ENCODE peak calls at places on chromosomes 7 and 10, in four cellular contexts. D, N, Q and P are unnamed samples.
A peak's percentile ranks its signal among the peaks of the same experiment; 100 is the strongest.

GRCh38 chr7:35474100-35474499 is 220.2 kb upstream of the TBX20 start:
- DNase-seq in Q (no peak), D (no peak), N (no peak), P (no peak)

GRCh38 chr10:24292304-24293291 is 83.7 kb downstream of the KIAA1217 start:
- DNase-seq in N (no peak), Q (peak; percentile 20), D (no peak), P (no peak)

GRCh38 chr7:77415822-77416620 is at the start of gene GSAP:
- DNase-seq in D (peak; percentile 94), N (no peak), Q (peak; percentile 23), P (no peak)

GRCh38 chr7:114414151-114415053 is at the start of gene FOXP2:
- DNase-seq in N (peak; percentile 3), Q (no peak), D (no peak), P (no peak)

GRCh38 chr10:80443531-80443974 is 10.6 kb upstream of the TSPAN14 start:
- DNase-seq in Q (peak; percentile 67), D (peak; percentile 75), N (peak; percentile 41), P (no peak)

GRCh38 chr7:27946351-27946750 is 206.4 kb downstream of the TAX1BP1 start:
- DNase-seq in N (no peak), Q (no peak), D (no peak), P (no peak)

GRCh38 chr7:22442887-22443369 is 57.1 kb downstream of the STEAP1B start:
- DNase-seq in D (no peak), Q (no peak), N (no peak), P (no peak)

GRCh38 chr10:103553743-103554487 is 60.4 kb downstream of the NEURL1 start:
- DNase-seq in N (no peak), D (no peak), Q (no peak), P (no peak)

GRCh38 chr7:3927446-3928110 is 626.5 kb downstream of the SDK1 start:
- DNase-seq in N (no peak), Q (no peak), D (no peak), P (no peak)

GRCh38 chr7:125136755-125137547 is 207.3 kb upstream of the POT1 start:
- DNase-seq in Q (no peak), N (no peak), D (no peak), P (peak; percentile 12)

GRCh38 chr7:116225860-116226259 is 15.5 kb downstream of the TES start:
- DNase-seq in Q (no peak), D (no peak), N (no peak), P (no peak)

GRCh38 chr7:116229359-116229758 is 19.0 kb downstream of the TES start:
- DNase-seq in D (no peak), Q (no peak), N (no peak), P (no peak)

GRCh38 chr7:116228241-116228640 is 17.9 kb downstream of the TES start:
- DNase-seq in Q (no peak), D (no peak), N (no peak), P (no peak)

GRCh38 chr7:116226664-116227063 is 16.3 kb downstream of the TES start:
- DNase-seq in N (no peak), Q (no peak), D (no peak), P (no peak)

GRCh38 chr7:116227678-116228239 is 17.4 kb downstream of the TES start:
- DNase-seq in D (peak; percentile 65), Q (no peak), N (no peak), P (no peak)
- TF ChIP-seq ELF1 in D (no peak), Q (no peak), N (no peak), P (no peak)

GRCh38 chr10:20768849-20769248 is 128.3 kb downstream of the NEBL start:
- DNase-seq in D (peak; percentile 4), N (no peak), Q (no peak), P (no peak)
- TF ChIP-seq ELF1 in D (no peak), N (no peak), Q (no peak), P (no peak)

GRCh38 chr7:97377713-97378112 is 260.2 kb downstream of the SDHAF3 start:
- DNase-seq in Q (no peak), D (no peak), N (no peak), P (no peak)

DNA sequence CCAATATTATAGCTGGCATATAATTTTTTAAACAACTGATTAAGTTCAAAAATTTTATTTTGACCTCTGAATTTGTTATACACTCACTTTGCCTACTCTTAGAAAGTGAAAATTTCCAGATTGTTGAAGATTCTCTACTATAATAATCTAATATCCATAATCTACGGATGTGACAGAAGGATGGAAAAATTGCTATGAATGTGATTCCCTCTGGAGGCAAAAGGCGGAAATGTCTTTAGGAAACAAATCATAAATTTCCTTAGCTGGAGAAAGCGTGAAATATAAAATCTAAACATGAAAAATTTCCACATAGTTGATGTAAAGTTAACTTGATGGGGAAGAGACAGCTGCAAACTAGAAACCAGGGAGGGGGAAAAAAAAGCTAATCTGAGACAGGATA is 264.3 kb downstream of the SDHAF3 start:
- DNase-seq in D (no peak), Q (no peak), N (no peak), P (no peak)
- TF ChIP-seq ELF1 in D (no peak), Q (no peak), N (no peak), P (no peak)

GRCh38 chr10:112658900-112659328 is 211.9 kb downstream of the VTI1A start:
- DNase-seq in Q (no peak), D (no peak), N (peak; percentile 91), P (peak; percentile 41)
- TF ChIP-seq ELF1 in Q (no peak), D (no peak), N (no peak), P (no peak)

DNA sequence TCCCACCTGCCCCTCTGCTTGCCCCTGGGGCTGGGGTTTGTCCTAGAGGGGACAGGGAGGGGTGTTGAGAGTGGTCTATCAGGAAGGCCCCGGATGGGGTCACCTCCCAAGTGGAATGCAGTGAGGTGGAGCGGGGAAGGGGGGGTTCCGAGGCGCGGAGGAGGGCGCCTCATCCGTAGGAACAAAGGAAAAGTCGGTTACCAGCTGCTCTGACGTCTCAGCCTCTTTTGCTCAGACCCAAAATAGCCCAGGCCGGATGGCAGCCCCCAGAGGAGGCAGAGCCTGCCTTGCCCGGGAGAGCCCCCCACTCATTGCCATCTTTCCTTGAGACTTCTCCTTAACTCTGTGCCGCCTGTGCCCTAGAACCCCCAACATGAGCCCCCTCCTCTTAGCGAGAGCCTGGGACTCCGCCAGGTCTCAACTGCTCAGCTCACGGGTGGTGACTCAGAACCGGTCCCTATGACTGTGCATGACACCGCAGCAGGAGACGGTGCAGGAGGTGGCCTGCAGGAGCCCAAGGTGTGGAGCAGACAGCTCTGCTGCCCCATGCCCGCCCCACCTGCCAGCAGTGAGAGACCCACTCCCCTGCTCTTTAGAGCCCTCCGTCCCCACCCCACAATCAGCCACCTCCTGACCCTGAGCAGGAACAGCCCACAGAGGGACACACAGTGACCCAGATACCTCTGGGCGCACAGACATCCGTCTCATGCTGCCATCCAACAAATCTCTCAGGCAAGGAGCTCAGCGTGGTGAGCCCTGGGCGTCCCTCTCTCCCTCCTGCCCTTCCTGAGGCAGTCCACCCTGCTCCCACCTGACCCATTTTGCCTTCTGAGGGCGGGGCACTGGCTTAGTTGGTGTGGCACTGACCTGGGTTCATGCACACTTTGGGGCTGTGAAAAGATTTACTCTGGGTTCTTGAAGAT is 13.1 kb downstream of the STX1A start:
- DNase-seq in D (peak; percentile 40), N (no peak), Q (peak; percentile 73), P (peak; percentile 68)
- TF ChIP-seq ELF1 in D (no peak), N (no peak), Q (no peak), P (no peak)

GRCh38 chr7:31065840-31066239 is 13.7 kb downstream of the ADCYAP1R1 start:
- DNase-seq in Q (no peak), N (no peak), D (no peak), P (no peak)
- TF ChIP-seq ELF1 in Q (no peak), N (no peak), D (no peak), P (no peak)